ENCODE peak calls at places on chromosomes 7 and 10, in ten cellular contexts. One of them, this sample, is unnamed.

GRCh38 chr7:23290993-23291392 is 8.1 kb upstream of the MALSU1 start:
- DNase-seq in pancreas: no peak
- DNase-seq in AG04450: no peak
- DNase-seq in choroid plexus epithelial cell: no peak
- DNase-seq in activated CD8-positive, alpha-beta T cell treated with anti-CD3 and anti-CD28 coated beads, Interleukin-2, amount 10 ng/mL, durations not matched to agents 7 days and 5 days: no peak
- DNase-seq in fibroblast of lung: no peak
- DNase-seq in MCF 10A: no peak
- DNase-seq in non-pigmented ciliary epithelial cell: no peak
- DNase-seq in hippocampal formation: no peak
- DNase-seq in body of pancreas: no peak
- DNase-seq in this sample: no peak

GRCh38 chr10:71569775-71570588 is 149.6 kb downstream of the C10orf105 start:
- DNase-seq in activated CD8-positive, alpha-beta T cell treated with anti-CD3 and anti-CD28 coated beads, Interleukin-2, amount 10 ng/mL, durations not matched to agents 7 days and 5 days: peak
- DNase-seq in non-pigmented ciliary epithelial cell: no peak
- DNase-seq in AG04450: no peak
- DNase-seq in pancreas: no peak
- DNase-seq in body of pancreas: peak
- DNase-seq in MCF 10A: peak
- DNase-seq in hippocampal formation: peak
- DNase-seq in choroid plexus epithelial cell: peak
- DNase-seq in fibroblast of lung: peak
- DNase-seq in this sample: peak

GRCh38 chr7:154231732-154232131 is 179.5 kb downstream of the DPP6 start:
- DNase-seq in non-pigmented ciliary epithelial cell: no peak
- DNase-seq in hippocampal formation: no peak
- DNase-seq in AG04450: no peak
- DNase-seq in MCF 10A: no peak
- DNase-seq in activated CD8-positive, alpha-beta T cell treated with anti-CD3 and anti-CD28 coated beads, Interleukin-2, amount 10 ng/mL, durations not matched to agents 7 days and 5 days: peak
- DNase-seq in pancreas: no peak
- DNase-seq in choroid plexus epithelial cell: no peak
- DNase-seq in fibroblast of lung: no peak
- DNase-seq in body of pancreas: no peak
- DNase-seq in this sample: no peak

GRCh38 chr10:110613996-110614495 is 30.1 kb upstream of the RBM20 start:
- DNase-seq in MCF 10A: no peak
- DNase-seq in activated CD8-positive, alpha-beta T cell treated with anti-CD3 and anti-CD28 coated beads, Interleukin-2, amount 10 ng/mL, durations not matched to agents 7 days and 5 days: no peak
- DNase-seq in choroid plexus epithelial cell: no peak
- DNase-seq in hippocampal formation: no peak
- DNase-seq in body of pancreas: no peak
- DNase-seq in non-pigmented ciliary epithelial cell: no peak
- DNase-seq in AG04450: no peak
- DNase-seq in fibroblast of lung: no peak
- DNase-seq in pancreas: no peak
- DNase-seq in this sample: no peak

GRCh38 chr7:105787071-105787470 is 89.3 kb downstream of the ATXN7L1 start:
- DNase-seq in hippocampal formation: no peak
- DNase-seq in activated CD8-positive, alpha-beta T cell treated with anti-CD3 and anti-CD28 coated beads, Interleukin-2, amount 10 ng/mL, durations not matched to agents 7 days and 5 days: no peak
- DNase-seq in choroid plexus epithelial cell: no peak
- DNase-seq in non-pigmented ciliary epithelial cell: no peak
- DNase-seq in body of pancreas: no peak
- DNase-seq in pancreas: no peak
- DNase-seq in fibroblast of lung: no peak
- DNase-seq in AG04450: no peak
- DNase-seq in MCF 10A: peak
- DNase-seq in this sample: no peak

GRCh38 chr7:66265566-66265965 is 60.4 kb downstream of the TPST1 start:
- DNase-seq in activated CD8-positive, alpha-beta T cell treated with anti-CD3 and anti-CD28 coated beads, Interleukin-2, amount 10 ng/mL, durations not matched to agents 7 days and 5 days: no peak
- DNase-seq in non-pigmented ciliary epithelial cell: no peak
- DNase-seq in body of pancreas: no peak
- DNase-seq in pancreas: no peak
- DNase-seq in fibroblast of lung: peak
- DNase-seq in hippocampal formation: no peak
- DNase-seq in AG04450: no peak
- DNase-seq in choroid plexus epithelial cell: peak
- DNase-seq in MCF 10A: peak
- DNase-seq in this sample: no peak

GRCh38 chr10:131226831-131227740 is 84.4 kb downstream of the TCERG1L start:
- DNase-seq in AG04450: no peak
- DNase-seq in MCF 10A: no peak
- DNase-seq in non-pigmented ciliary epithelial cell: no peak
- DNase-seq in pancreas: peak
- DNase-seq in hippocampal formation: no peak
- DNase-seq in choroid plexus epithelial cell: no peak
- DNase-seq in body of pancreas: no peak
- DNase-seq in activated CD8-positive, alpha-beta T cell treated with anti-CD3 and anti-CD28 coated beads, Interleukin-2, amount 10 ng/mL, durations not matched to agents 7 days and 5 days: no peak
- DNase-seq in fibroblast of lung: no peak
- DNase-seq in this sample: no peak

GRCh38 chr7:116790025-116790424 is 72.4 kb upstream of the CAPZA2 start:
- DNase-seq in AG04450: no peak
- DNase-seq in hippocampal formation: no peak
- DNase-seq in activated CD8-positive, alpha-beta T cell treated with anti-CD3 and anti-CD28 coated beads, Interleukin-2, amount 10 ng/mL, durations not matched to agents 7 days and 5 days: no peak
- DNase-seq in body of pancreas: no peak
- DNase-seq in pancreas: no peak
- DNase-seq in fibroblast of lung: no peak
- DNase-seq in MCF 10A: no peak
- DNase-seq in choroid plexus epithelial cell: no peak
- DNase-seq in non-pigmented ciliary epithelial cell: no peak
- DNase-seq in this sample: no peak

This sample was measured in HepG2.